ENCODE peak calls at places on chromosomes 4 and X, in ten cellular contexts. B, T, Y, V, J, N, Z, P, C and E are unnamed samples.

GRCh38 chr4:4460759-4461158 is 73.9 kb downstream of the NSG1 start:
- DNase-seq in B (no peak), T (no peak), Y (no peak), V (no peak), J (no peak), N (no peak), Z (no peak), P (no peak), C (no peak), E (no peak)

GRCh38 chr4:3486556-3487270 is 23.6 kb downstream of the DOK7 start:
- DNase-seq in B (no peak), T (no peak), Y (no peak), V (no peak), J (no peak), N (no peak), Z (no peak), P (no peak), C (no peak), E (no peak)

GRCh38 chr4:87560802-87561201 is 31.6 kb upstream of the SPARCL1 start:
- DNase-seq in B (no peak), T (no peak), Y (no peak), V (no peak), J (no peak), N (no peak), Z (no peak), P (no peak), C (no peak), E (no peak)

GRCh38 chrX:87397103-87397886 is 120.3 kb upstream of the KLHL4 start:
- DNase-seq in B (no peak), T (no peak), Y (no peak), V (peak; percentile 1), J (peak; percentile 26), N (no peak), Z (no peak), P (no peak), C (no peak), E (no peak)

GRCh38 chrX:70016513-70016912 is 33.2 kb downstream of the AWAT2 start:
- DNase-seq in B (no peak), T (no peak), Y (no peak), V (no peak), J (no peak), N (no peak), Z (no peak), P (no peak), C (no peak), E (no peak)

GRCh38 chrX:100643943-100644587 is at the start of gene SRPX2:
- DNase-seq in B (peak; percentile 32), T (peak; percentile 74), Y (no peak), V (peak; percentile 90), J (peak; percentile 92), N (peak; percentile 87), Z (peak; percentile 90), P (peak; percentile 87), C (no peak), E (no peak)

GRCh38 chr4:185244763-185245162 is 35.4 kb downstream of the SNX25 start:
- DNase-seq in B (no peak), T (no peak), Y (no peak), V (no peak), J (no peak), N (peak; percentile 23), Z (no peak), P (peak; percentile 33), C (no peak), E (no peak)

GRCh38 chrX:153303276-153304262 is 18.0 kb downstream of the PNMA6F start:
- DNase-seq in B (no peak), T (no peak), Y (no peak), V (no peak), J (no peak), N (no peak), Z (no peak), P (no peak), C (no peak), E (no peak)

GRCh38 chrX:109635151-109635550 is 10.2 kb upstream of the KCNE5 start:
- DNase-seq in B (no peak), T (no peak), Y (peak; percentile 7), V (peak; percentile 14), J (peak; percentile 26), N (peak; percentile 11), Z (peak; percentile 49), P (peak; percentile 4), C (no peak), E (no peak)

GRCh38 chrX:1529328-1529727 is 7.7 kb downstream of the P2RY8 start:
- DNase-seq in B (no peak), T (no peak), Y (no peak), V (no peak), J (no peak), N (no peak), Z (no peak), P (no peak), C (no peak), E (no peak)

GRCh38 chrX:9483376-9483775 is 18.5 kb downstream of the TBL1X start:
- DNase-seq in B (no peak), T (no peak), Y (no peak), V (no peak), J (no peak), N (no peak), Z (no peak), P (no peak), C (no peak), E (no peak)

GRCh38 chr4:163535657-163536056 is 41.2 kb downstream of the TMA16 start:
- DNase-seq in B (no peak), T (no peak), Y (no peak), V (no peak), J (no peak), N (no peak), Z (no peak), P (no peak), C (no peak), E (no peak)
- TF ChIP-seq CTCF in B (no peak), T (peak; percentile 32), Y (no peak), V (peak; percentile 8), J (no peak), N (peak; percentile 33), Z (peak; percentile 8), P (peak; percentile 10), C (no peak), E (no peak)

DNA sequence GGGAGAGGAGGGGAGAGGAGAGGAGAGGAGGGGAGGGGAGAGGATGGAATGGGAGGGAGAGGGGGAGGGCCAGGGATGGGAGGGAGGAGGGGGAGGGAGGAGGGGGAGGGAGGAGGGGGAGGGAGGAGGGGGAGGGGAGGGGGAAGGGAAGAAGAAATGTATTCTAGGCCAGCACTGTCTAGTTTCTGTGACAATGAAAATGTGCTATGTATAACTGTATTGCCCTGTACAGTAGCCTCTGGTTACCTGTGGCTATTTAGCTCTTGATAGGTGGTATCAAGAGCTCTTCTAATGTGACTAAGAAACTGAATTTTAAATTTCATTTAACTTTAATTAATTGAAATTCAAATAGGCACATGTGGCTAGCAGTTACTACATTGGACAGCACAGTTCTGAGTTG is 143.1 kb downstream of the BTC start:
- DNase-seq in B (no peak), T (no peak), Y (no peak), V (no peak), J (no peak), N (no peak), Z (no peak), P (no peak), C (no peak), E (no peak)
- TF ChIP-seq CTCF in B (no peak), T (no peak), Y (no peak), V (no peak), J (no peak), N (no peak), Z (no peak), P (no peak), C (no peak), E (no peak)

GRCh38 chr4:78797777-78798284 is 21.7 kb downstream of the BMP2K start:
- DNase-seq in B (no peak), T (no peak), Y (no peak), V (no peak), J (no peak), N (no peak), Z (no peak), P (no peak), C (no peak), E (no peak)

GRCh38 chr4:78799551-78800495 is 23.7 kb downstream of the BMP2K start:
- DNase-seq in B (no peak), T (no peak), Y (no peak), V (no peak), J (no peak), N (no peak), Z (no peak), P (no peak), C (no peak), E (no peak)

DNA sequence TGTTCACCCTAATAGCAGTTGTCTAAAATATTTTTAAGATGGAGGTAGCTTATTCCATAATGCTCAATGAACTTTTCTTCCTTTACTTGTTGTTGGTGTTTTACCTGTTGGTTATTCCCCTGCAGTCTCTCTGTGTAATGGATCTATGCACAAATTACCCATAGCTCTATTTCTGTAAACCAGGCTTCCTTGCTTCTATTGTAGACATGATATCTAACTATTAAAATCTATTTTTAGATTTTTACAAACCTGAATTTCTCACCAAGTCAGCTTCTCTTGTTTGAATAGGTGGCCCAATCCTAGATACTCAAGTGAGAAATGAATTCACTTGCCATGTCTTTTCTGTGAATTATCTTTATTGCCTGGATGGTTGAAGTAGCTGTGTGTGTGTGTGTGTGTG is 24.8 kb downstream of the BMP2K start:
- DNase-seq in B (no peak), T (no peak), Y (no peak), V (no peak), J (no peak), N (no peak), Z (no peak), P (no peak), C (no peak), E (no peak)
- TF ChIP-seq CTCF in B (no peak), T (no peak), Y (no peak), V (no peak), J (no peak), N (no peak), Z (no peak), P (no peak), C (no peak), E (no peak)

DNA sequence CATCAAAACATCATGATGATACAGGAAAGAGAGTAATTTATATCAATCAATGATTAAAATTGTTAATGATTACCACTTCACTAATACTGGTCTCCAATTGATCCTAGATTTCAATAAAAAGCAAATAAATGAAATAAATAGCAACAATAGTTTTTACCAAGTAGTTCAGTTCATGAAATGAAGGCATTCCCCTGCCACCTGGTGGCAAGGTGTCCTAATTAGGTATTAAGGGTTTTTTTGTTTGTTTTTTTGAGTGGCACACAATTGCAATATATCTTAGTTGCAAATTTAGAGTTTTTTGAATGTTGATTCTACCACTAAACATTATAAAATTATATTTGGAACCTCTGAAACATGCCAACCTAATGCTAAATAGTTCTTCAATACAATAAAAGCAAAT is 157.4 kb upstream of the PDE5A start:
- DNase-seq in B (no peak), T (no peak), Y (no peak), V (peak; percentile 52), J (peak; percentile 40), N (peak; percentile 10), Z (peak; percentile 67), P (peak; percentile 22), C (no peak), E (no peak)
- TF ChIP-seq CTCF in B (peak; percentile 60), T (peak; percentile 29), Y (peak; percentile 9), V (peak; percentile 40), J (no peak), N (peak; percentile 76), Z (peak; percentile 62), P (peak; percentile 48), C (peak; percentile 35), E (no peak)